ENCODE peak calls at places on chromosome 22, in five cellular contexts. One of them, this sample, is unnamed.

GRCh38 chr22:26502688-26503561 is 9.3 kb downstream of the TFIP11 start:
- DNase-seq in HTR-8/SVneo: peak
- DNase-seq in AG20443: peak
- DNase-seq in NCI-H345: no peak
- DNase-seq in iris pigment epithelial cell: peak
- DNase-seq in this sample: peak

GRCh38 chr22:25759825-25760231 is 17.8 kb downstream of the MYO18B start:
- DNase-seq in HTR-8/SVneo: peak
- DNase-seq in iris pigment epithelial cell: peak
- DNase-seq in NCI-H345: no peak
- DNase-seq in AG20443: peak
- DNase-seq in this sample: no peak

GRCh38 chr22:24216541-24217209 is 28.2 kb downstream of the GGT5 start:
- DNase-seq in AG20443: no peak
- DNase-seq in NCI-H345: no peak
- DNase-seq in HTR-8/SVneo: no peak
- DNase-seq in iris pigment epithelial cell: no peak
- DNase-seq in this sample: no peak

GRCh38 chr22:48738204-48738980 is 1089.3 kb downstream of the BRD1 start:
- DNase-seq in HTR-8/SVneo: no peak
- DNase-seq in iris pigment epithelial cell: no peak
- DNase-seq in AG20443: no peak
- DNase-seq in NCI-H345: no peak
- DNase-seq in this sample: no peak

GRCh38 chr22:19655399-19655798 is 58.9 kb upstream of the SEPTIN5 start:
- DNase-seq in NCI-H345: no peak
- DNase-seq in AG20443: no peak
- DNase-seq in iris pigment epithelial cell: no peak
- DNase-seq in HTR-8/SVneo: no peak
- DNase-seq in this sample: no peak

GRCh38 chr22:44586337-44586990 is 88.4 kb upstream of the RTL6 start:
- DNase-seq in AG20443: no peak
- DNase-seq in HTR-8/SVneo: no peak
- DNase-seq in iris pigment epithelial cell: no peak
- DNase-seq in NCI-H345: peak
- DNase-seq in this sample: no peak

GRCh38 chr22:30273196-30273595 is 6.5 kb upstream of the OSM start:
- DNase-seq in HTR-8/SVneo: no peak
- DNase-seq in AG20443: no peak
- DNase-seq in NCI-H345: no peak
- DNase-seq in iris pigment epithelial cell: no peak
- DNase-seq in this sample: no peak

GRCh38 chr22:33337524-33337923 is 279.3 kb upstream of the SYN3 start:
- DNase-seq in AG20443: no peak
- DNase-seq in iris pigment epithelial cell: no peak
- DNase-seq in NCI-H345: no peak
- DNase-seq in HTR-8/SVneo: no peak
- DNase-seq in this sample: no peak

GRCh38 chr22:25650834-25651233 is 86.4 kb downstream of the GRK3 start:
- DNase-seq in HTR-8/SVneo: no peak
- DNase-seq in NCI-H345: no peak
- DNase-seq in AG20443: no peak
- DNase-seq in iris pigment epithelial cell: no peak
- DNase-seq in this sample: no peak

GRCh38 chr22:25134028-25134427 is 65.6 kb upstream of the CRYBB3 start:
- DNase-seq in AG20443: no peak
- DNase-seq in HTR-8/SVneo: no peak
- DNase-seq in NCI-H345: peak
- DNase-seq in iris pigment epithelial cell: no peak
- DNase-seq in this sample: no peak

GRCh38 chr22:20588092-20588842 is 80.9 kb downstream of the MED15 start:
- DNase-seq in HTR-8/SVneo: no peak
- DNase-seq in NCI-H345: no peak
- DNase-seq in AG20443: no peak
- DNase-seq in iris pigment epithelial cell: no peak
- DNase-seq in this sample: no peak

GRCh38 chr22:38727530-38728451 is 22.0 kb downstream of the GTPBP1 start:
- DNase-seq in iris pigment epithelial cell: no peak
- DNase-seq in AG20443: no peak
- DNase-seq in HTR-8/SVneo: no peak
- DNase-seq in NCI-H345: no peak
- DNase-seq in this sample: no peak

GRCh38 chr22:39940757-39941305 is 19.4 kb upstream of the TMA7B start:
- DNase-seq in HTR-8/SVneo: no peak
- DNase-seq in AG20443: no peak
- DNase-seq in NCI-H345: no peak
- DNase-seq in iris pigment epithelial cell: no peak
- DNase-seq in this sample: no peak

GRCh38 chr22:26318975-26319374 is 110.1 kb upstream of the ASPHD2 start:
- DNase-seq in HTR-8/SVneo: no peak
- DNase-seq in iris pigment epithelial cell: no peak
- DNase-seq in AG20443: peak
- DNase-seq in NCI-H345: no peak
- DNase-seq in this sample: no peak

GRCh38 chr22:37215890-37216289 is 3.6 kb upstream of the SSTR3 start:
- DNase-seq in iris pigment epithelial cell: no peak
- DNase-seq in AG20443: no peak
- DNase-seq in NCI-H345: no peak
- DNase-seq in HTR-8/SVneo: no peak
- DNase-seq in this sample: no peak

GRCh38 chr22:47207387-47207786 is 444.9 kb downstream of the TBC1D22A start:
- DNase-seq in HTR-8/SVneo: no peak
- DNase-seq in AG20443: peak
- DNase-seq in NCI-H345: no peak
- DNase-seq in iris pigment epithelial cell: no peak
- DNase-seq in this sample: no peak

GRCh38 chr22:37906364-37907008 is 389 bp downstream of the MICALL1 start:
- DNase-seq in AG20443: peak
- DNase-seq in iris pigment epithelial cell: no peak
- DNase-seq in HTR-8/SVneo: peak
- DNase-seq in NCI-H345: no peak
- DNase-seq in this sample: peak

GRCh38 chr22:30822216-30823014 is 127.7 kb downstream of the OSBP2 start:
- DNase-seq in NCI-H345: no peak
- DNase-seq in HTR-8/SVneo: no peak
- DNase-seq in AG20443: peak
- DNase-seq in iris pigment epithelial cell: no peak
- DNase-seq in this sample: no peak

GRCh38 chr22:39699631-39700348 is 129.2 kb downstream of the CACNA1I start:
- DNase-seq in HTR-8/SVneo: no peak
- DNase-seq in iris pigment epithelial cell: no peak
- DNase-seq in AG20443: no peak
- DNase-seq in NCI-H345: peak
- DNase-seq in this sample: no peak

GRCh38 chr22:48782817-48783511 is 1044.7 kb downstream of the BRD1 start:
- DNase-seq in HTR-8/SVneo: no peak
- DNase-seq in NCI-H345: peak
- DNase-seq in AG20443: no peak
- DNase-seq in iris pigment epithelial cell: no peak
- DNase-seq in this sample: no peak

GRCh38 chr22:43883012-43883661 is 8.7 kb downstream of the PNPLA5 start:
- DNase-seq in HTR-8/SVneo: peak
- DNase-seq in AG20443: peak
- DNase-seq in NCI-H345: peak
- DNase-seq in iris pigment epithelial cell: peak
- DNase-seq in this sample: peak

GRCh38 chr22:23859201-23859600 is 1.5 kb downstream of the SLC2A11 start:
- DNase-seq in NCI-H345: no peak
- DNase-seq in iris pigment epithelial cell: no peak
- DNase-seq in AG20443: no peak
- DNase-seq in HTR-8/SVneo: no peak
- DNase-seq in this sample: no peak

GRCh38 chr22:23370251-23370650 is 189.9 kb downstream of the BCR start:
- DNase-seq in iris pigment epithelial cell: no peak
- DNase-seq in NCI-H345: no peak
- DNase-seq in AG20443: no peak
- DNase-seq in HTR-8/SVneo: no peak
- DNase-seq in this sample: no peak

GRCh38 chr22:35733742-35734516 is 16.3 kb downstream of the APOL5 start:
- DNase-seq in NCI-H345: no peak
- DNase-seq in iris pigment epithelial cell: no peak
- DNase-seq in HTR-8/SVneo: no peak
- DNase-seq in AG20443: no peak
- DNase-seq in this sample: no peak

GRCh38 chr22:49948116-49948515 is 12.5 kb upstream of the PIM3 start:
- DNase-seq in HTR-8/SVneo: no peak
- DNase-seq in iris pigment epithelial cell: no peak
- DNase-seq in NCI-H345: no peak
- DNase-seq in AG20443: no peak
- DNase-seq in this sample: no peak

GRCh38 chr22:34993548-34993947 is 72.4 kb upstream of the ISX start:
- DNase-seq in NCI-H345: no peak
- DNase-seq in AG20443: peak
- DNase-seq in iris pigment epithelial cell: no peak
- DNase-seq in HTR-8/SVneo: no peak
- DNase-seq in this sample: no peak

GRCh38 chr22:45538284-45538683 is 35.6 kb downstream of the FBLN1 start:
- DNase-seq in AG20443: no peak
- DNase-seq in NCI-H345: peak
- DNase-seq in iris pigment epithelial cell: no peak
- DNase-seq in HTR-8/SVneo: no peak
- DNase-seq in this sample: no peak

GRCh38 chr22:17774206-17774927 is at the start of gene BID:
- DNase-seq in NCI-H345: peak
- DNase-seq in AG20443: peak
- DNase-seq in HTR-8/SVneo: no peak
- DNase-seq in iris pigment epithelial cell: peak
- DNase-seq in this sample: peak

GRCh38 chr22:24594569-24595120 is 1.8 kb upstream of the LRRC75B start:
- DNase-seq in AG20443: no peak
- DNase-seq in NCI-H345: no peak
- DNase-seq in HTR-8/SVneo: no peak
- DNase-seq in iris pigment epithelial cell: no peak
- DNase-seq in this sample: no peak

GRCh38 chr22:20140521-20140964 is 8.9 kb downstream of the ZDHHC8 start:
- DNase-seq in AG20443: no peak
- DNase-seq in HTR-8/SVneo: no peak
- DNase-seq in NCI-H345: no peak
- DNase-seq in iris pigment epithelial cell: no peak
- DNase-seq in this sample: no peak

GRCh38 chr22:39526736-39527171 is 5.8 kb downstream of the RPS19BP1 start:
- DNase-seq in iris pigment epithelial cell: no peak
- DNase-seq in AG20443: no peak
- DNase-seq in NCI-H345: no peak
- DNase-seq in HTR-8/SVneo: no peak
- DNase-seq in this sample: no peak

GRCh38 chr22:48765595-48765994 is 1062.1 kb downstream of the BRD1 start:
- DNase-seq in iris pigment epithelial cell: no peak
- DNase-seq in NCI-H345: no peak
- DNase-seq in HTR-8/SVneo: no peak
- DNase-seq in AG20443: no peak
- DNase-seq in this sample: no peak

GRCh38 chr22:47448231-47449035 is 686.0 kb downstream of the TBC1D22A start:
- DNase-seq in iris pigment epithelial cell: no peak
- DNase-seq in NCI-H345: no peak
- DNase-seq in HTR-8/SVneo: no peak
- DNase-seq in AG20443: no peak
- DNase-seq in this sample: no peak

GRCh38 chr22:35325209-35325608 is 25.5 kb downstream of the TOM1 start:
- DNase-seq in AG20443: no peak
- DNase-seq in iris pigment epithelial cell: no peak
- DNase-seq in HTR-8/SVneo: no peak
- DNase-seq in NCI-H345: no peak
- DNase-seq in this sample: no peak

GRCh38 chr22:45420539-45420938 is 7.0 kb downstream of the RIBC2 start:
- DNase-seq in iris pigment epithelial cell: no peak
- DNase-seq in AG20443: no peak
- DNase-seq in NCI-H345: no peak
- DNase-seq in HTR-8/SVneo: no peak
- DNase-seq in this sample: no peak